ENCODE peak calls at places on chromosomes 1 and 21, in eight cellular contexts. R is lung; Z is uterus; L is tibial artery; D is CD8-positive, alpha-beta memory T cell; T is left ventricle myocardium inferior; B is vagina; S is psoas muscle. M is an unnamed sample.
A peak's percentile ranks its signal among the peaks of the same experiment; 100 is the strongest.

GRCh38 chr1:161373442-161373841 is 5.8 kb upstream of the CFAP126 start:
- DNase-seq in S (no peak), T (no peak), Z (no peak), D (no peak), B (no peak), L (no peak), R (no peak), M (no peak)

GRCh38 chr1:52034050-52034384 is 407 bp upstream of the KTI12 start:
- DNase-seq in L (no peak), S (no peak), T (no peak), R (no peak), B (no peak), D (no peak), Z (no peak), M (no peak)

GRCh38 chr1:183002797-183003594 is 20.2 kb upstream of the LAMC1 start:
- DNase-seq in D (no peak), Z (peak; percentile 37), S (no peak), T (no peak), L (no peak), B (no peak), R (no peak), M (no peak)

GRCh38 chr21:41932576-41933258 is 21.1 kb downstream of the C2CD2 start:
- DNase-seq in S (no peak), R (no peak), T (peak; percentile 51), D (no peak), B (no peak), Z (no peak), L (no peak), M (no peak)

GRCh38 chr1:167165948-167166702 is 54.6 kb upstream of the POU2F1 start:
- DNase-seq in B (no peak), Z (no peak), T (no peak), D (no peak), S (no peak), R (no peak), L (no peak), M (no peak)

GRCh38 chr21:37268186-37268503 is 1.0 kb upstream of the VPS26C start:
- DNase-seq in T (no peak), D (no peak), B (no peak), Z (no peak), S (no peak), L (no peak), R (no peak), M (no peak)

GRCh38 chr1:92619466-92620189 is 132.9 kb upstream of the GFI1 start:
- DNase-seq in S (no peak), R (no peak), L (no peak), T (no peak), Z (no peak), D (no peak), B (no peak), M (no peak)

GRCh38 chr1:179591592-179592580 is at the start of gene TDRD5:
- DNase-seq in B (no peak), R (no peak), Z (no peak), T (no peak), S (no peak), D (no peak), L (no peak), M (no peak)

GRCh38 chr1:96487961-96488360 is 233.6 kb upstream of the PTBP2 start:
- DNase-seq in T (no peak), S (no peak), L (peak; percentile 24), R (no peak), B (no peak), Z (no peak), D (no peak), M (no peak)

GRCh38 chr1:224052767-224053166 is 61.1 kb upstream of the FBXO28 start:
- DNase-seq in Z (no peak), S (no peak), D (no peak), L (no peak), R (no peak), T (no peak), B (no peak), M (no peak)

GRCh38 chr21:37447288-37447936 is 80.8 kb downstream of the DYRK1A start:
- DNase-seq in S (no peak), T (no peak), B (no peak), R (no peak), D (no peak), L (no peak), Z (no peak), M (no peak)

GRCh38 chr21:41993744-41994143 is 16.4 kb downstream of the ZBTB21 start:
- DNase-seq in Z (peak; percentile 39), T (no peak), S (no peak), B (no peak), L (peak; percentile 43), D (no peak), R (no peak), M (no peak)

GRCh38 chr1:20184481-20184900 is 1.4 kb upstream of the UBXN10 start:
- DNase-seq in D (no peak), L (no peak), B (no peak), Z (no peak), S (no peak), T (no peak), R (no peak), M (no peak)

GRCh38 chr1:214021321-214021720 is 33.5 kb downstream of the PROX1 start:
- DNase-seq in L (no peak), Z (no peak), R (no peak), T (no peak), B (no peak), D (no peak), S (no peak), M (no peak)

GRCh38 chr1:209626633-209627348 is 25.4 kb downstream of the LAMB3 start:
- DNase-seq in Z (no peak), B (no peak), D (no peak), R (no peak), S (no peak), L (no peak), T (no peak), M (no peak)

GRCh38 chr1:9881838-9882249 is 28.2 kb downstream of the CTNNBIP1 start:
- DNase-seq in Z (no peak), D (no peak), B (no peak), S (peak; percentile 4), T (no peak), R (no peak), L (no peak), M (no peak)

GRCh38 chr1:44263191-44263944 is 50.1 kb downstream of the DMAP1 start:
- DNase-seq in Z (no peak), S (no peak), D (no peak), R (no peak), T (no peak), L (no peak), B (no peak), M (no peak)

GRCh38 chr21:26100573-26100972 is 70.0 kb downstream of the APP start:
- DNase-seq in D (no peak), T (no peak), B (no peak), R (no peak), Z (no peak), S (no peak), L (no peak), M (no peak)

GRCh38 chr1:168618887-168619286 is 42.5 kb downstream of the XCL1 start:
- DNase-seq in D (no peak), L (no peak), Z (no peak), R (no peak), S (no peak), B (no peak), T (no peak), M (no peak)

GRCh38 chr1:156920233-156921052 is at the start of gene LRRC71:
- DNase-seq in Z (peak; percentile 64), T (peak; percentile 83), R (peak; percentile 72), D (no peak), L (peak; percentile 55), B (no peak), S (peak; percentile 90), M (peak; percentile 39)

GRCh38 chr1:54949971-54950360 is 30.5 kb upstream of the TMEM61 start:
- DNase-seq in Z (no peak), S (no peak), B (no peak), T (no peak), D (no peak), R (no peak), L (no peak), M (no peak)
- H3K27ac ChIP-seq in Z (no peak overlapping the region), S (peak overlapping the region; percentile 47), B (peak overlapping the region; percentile 56), T (peak overlapping the region; percentile 70), D (no peak overlapping the region), R (no peak overlapping the region), L (peak overlapping the region; percentile 55), M (no peak overlapping the region)

GRCh38 chr1:13510499-13510898 is 3.3 kb downstream of the LRRC38 start:
- DNase-seq in L (no peak), D (no peak), T (no peak), R (no peak), Z (no peak), B (no peak), S (no peak), M (no peak)

GRCh38 chr1:13505020-13505419 is 8.8 kb downstream of the LRRC38 start:
- DNase-seq in B (no peak), Z (no peak), R (no peak), L (no peak), D (no peak), T (no peak), S (no peak), M (no peak)

GRCh38 chr1:13512472-13512871 is 1.3 kb downstream of the LRRC38 start:
- DNase-seq in S (no peak), R (no peak), L (no peak), Z (no peak), B (no peak), T (no peak), D (no peak), M (no peak)

GRCh38 chr1:13507075-13507474 is 6.7 kb downstream of the LRRC38 start:
- DNase-seq in R (no peak), S (peak; percentile 75), T (no peak), Z (no peak), B (no peak), L (no peak), D (no peak), M (no peak)
- H3K9me3 ChIP-seq in R (no peaks in the 10 kb centered on the region), S (no peaks in the 10 kb centered on the region), T (no peaks in the 10 kb centered on the region), Z (no peaks in the 10 kb centered on the region), B (no peaks in the 10 kb centered on the region), L (no peaks in the 10 kb centered on the region), D (no peaks in the 10 kb centered on the region), M (no peaks in the 10 kb centered on the region)

DNA sequence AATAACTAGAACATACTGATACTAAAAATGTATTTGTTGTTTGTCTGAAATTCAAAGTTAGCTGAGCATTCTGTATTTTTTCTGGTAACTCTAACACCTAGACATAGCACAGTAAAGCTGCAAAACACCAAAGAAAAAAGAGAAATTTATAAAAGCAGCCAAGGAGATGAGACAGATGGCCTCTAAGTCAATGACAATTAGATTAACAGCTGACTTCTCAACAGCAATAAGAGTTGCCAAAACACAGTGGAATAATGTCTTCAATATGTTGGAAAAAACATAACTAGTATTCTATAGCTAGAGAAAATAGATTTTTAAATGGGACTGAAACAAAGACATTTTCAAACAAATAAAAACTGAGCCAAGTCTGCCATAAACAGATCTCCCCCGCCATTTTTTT is 81.3 kb downstream of the SYF2 start:
- DNase-seq in R (no peak), D (no peak), L (no peak), Z (no peak), S (no peak), B (no peak), T (no peak), M (no peak)
- H3K27me3 ChIP-seq in R (no peaks in the 10 kb centered on the region), D (peaks cover 6% of the 10 kb centered on the region), L (no peaks in the 10 kb centered on the region), Z (no peaks in the 10 kb centered on the region), S (peaks cover 2% of the 10 kb centered on the region), B (no peaks in the 10 kb centered on the region), T (peaks cover 74% of the 10 kb centered on the region), M (peaks cover 8% of the 10 kb centered on the region)

DNA sequence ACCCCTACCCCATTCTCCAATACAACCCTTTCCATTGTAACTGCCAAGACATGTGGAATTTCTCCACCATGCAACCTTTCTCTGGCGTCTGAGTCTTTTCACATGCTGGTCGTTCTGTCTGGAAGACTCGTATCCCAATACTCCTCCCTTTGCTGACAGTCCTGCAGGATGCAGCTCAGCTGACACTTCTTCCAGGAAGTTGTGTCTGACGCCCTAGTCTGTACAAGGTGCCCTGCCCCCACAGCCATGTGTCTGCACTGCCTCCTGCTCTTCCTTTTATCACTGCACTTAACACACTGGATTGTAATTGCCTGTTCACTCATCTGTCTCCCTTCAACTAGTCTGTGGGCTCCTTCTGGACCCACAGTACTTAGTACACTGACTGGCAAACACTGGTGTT is 188.0 kb downstream of the LMX1A start:
- DNase-seq in T (no peak), S (no peak), B (peak; percentile 42), R (no peak), L (no peak), D (no peak), Z (no peak), M (no peak)
- H3K27ac ChIP-seq in T (no peak overlapping the region), S (no peak overlapping the region), B (no peak overlapping the region), R (no peak overlapping the region), L (no peak overlapping the region), D (no peak overlapping the region), Z (no peak overlapping the region), M (no peak overlapping the region)

M was measured in CD4-positive, alpha-beta T cell.